ENCODE peak calls at places on chromosome 18, in four cellular contexts. A is left ventricle myocardium inferior, Y is A549, M is body of pancreas. D is an unnamed sample. For H3K4me1, the result is how much of the 10 kb centered on the place peaks cover.

GRCh38 chr18:34650121-34650545 is 60.0 kb upstream of the DTNA start:
- DNase-seq in A (no peak), Y (no peak), M (peak), D (peak)

GRCh38 chr18:33804258-33804657 is 226.2 kb downstream of the ASXL3 start:
- DNase-seq in Y (peak), A (no peak), M (no peak), D (peak)

GRCh38 chr18:46096651-46097300 is 1.3 kb downstream of the ATP5F1A start:
- DNase-seq in Y (peak), A (no peak), M (no peak), D (peak)

GRCh38 chr18:9808190-9808529 is 77.6 kb upstream of the TXNDC2 start:
- DNase-seq in Y (no peak), A (no peak), M (no peak), D (no peak)

GRCh38 chr18:3383381-3383915 is 66.5 kb upstream of the TGIF1 start:
- DNase-seq in M (no peak), Y (peak), A (no peak), D (peak)

GRCh38 chr18:47881042-47881441 is 49.4 kb downstream of the SMAD2 start:
- DNase-seq in A (no peak), Y (no peak), M (no peak), D (no peak)

GRCh38 chr18:50895350-50896045 is 16.6 kb downstream of the ME2 start:
- DNase-seq in Y (no peak), M (no peak), A (no peak), D (no peak)

GRCh38 chr18:35089918-35090550 is 48.8 kb downstream of the MAPRE2 start:
- DNase-seq in A (no peak), M (no peak), Y (no peak), D (peak)

GRCh38 chr18:75437979-75438378 is 10.5 kb upstream of the SMIM21 start:
- DNase-seq in M (no peak), A (no peak), Y (no peak), D (no peak)

GRCh38 chr18:21998531-21998930 is 170.9 kb upstream of the GATA6 start:
- DNase-seq in A (peak), M (no peak), Y (no peak), D (no peak)

GRCh38 chr18:61896767-61897166 is 4.0 kb upstream of the RNF152 start:
- DNase-seq in A (peak), M (peak), Y (no peak), D (peak)

GRCh38 chr18:64032312-64032711 is 62.4 kb downstream of the SERPINB8 start:
- DNase-seq in A (no peak), Y (no peak), M (no peak), D (no peak)
- H3K4me1 ChIP-seq in A (under half), Y (under half), M (under half), D (under half)

GRCh38 chr18:10908760-10909159 is 240.6 kb downstream of the PIEZO2 start:
- DNase-seq in A (no peak), Y (no peak), M (no peak), D (no peak)
- H3K4me1 ChIP-seq in A (under half), Y (under half), M (under half), D (under half)

DNA sequence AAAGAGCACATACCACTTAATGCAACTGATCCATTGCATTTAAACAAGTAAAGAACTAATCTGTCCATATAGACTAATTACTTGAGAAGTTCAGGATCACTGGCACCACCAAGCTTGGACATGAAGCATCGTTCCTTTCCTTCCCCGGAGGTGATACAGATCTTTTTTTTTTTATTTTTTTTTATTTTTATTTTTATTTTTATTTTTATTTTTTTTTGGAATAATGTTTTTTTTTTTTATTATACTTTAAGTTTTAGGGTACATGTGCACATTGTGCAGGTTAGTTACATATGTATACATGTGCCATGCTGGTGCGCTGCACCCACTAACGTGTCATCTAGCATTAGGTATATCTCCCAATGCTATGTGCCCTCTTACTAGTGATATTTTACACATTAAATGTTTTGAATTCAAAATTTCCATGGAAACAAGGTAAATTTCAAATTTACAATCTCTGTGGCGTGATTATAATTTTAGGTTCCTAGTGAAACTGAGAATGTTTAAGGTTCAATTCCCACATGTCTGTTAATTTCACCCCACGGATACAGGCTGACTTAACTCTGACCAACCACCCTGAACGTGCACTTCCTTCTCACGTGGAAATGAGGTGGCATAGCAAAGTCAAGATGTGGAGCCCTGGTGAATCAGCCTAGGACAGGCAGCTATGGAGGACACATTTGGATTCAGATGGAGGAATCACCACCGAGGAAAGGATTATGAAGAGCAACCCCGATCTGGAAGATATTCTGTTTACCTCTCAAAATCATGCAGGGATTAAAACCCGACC is 101.6 kb upstream of the THOC1 start:
- DNase-seq in A (no peak), M (no peak), Y (no peak), D (no peak)
- H3K4me1 ChIP-seq in A (under half), M (under half), Y (under half), D (under half)

GRCh38 chr18:6737833-6738232 is 8.3 kb downstream of the ARHGAP28 start:
- DNase-seq in Y (no peak), A (no peak), M (no peak), D (no peak)
- H3K4me1 ChIP-seq in Y (under half), A (under half), M (under half), D (under half)

DNA sequence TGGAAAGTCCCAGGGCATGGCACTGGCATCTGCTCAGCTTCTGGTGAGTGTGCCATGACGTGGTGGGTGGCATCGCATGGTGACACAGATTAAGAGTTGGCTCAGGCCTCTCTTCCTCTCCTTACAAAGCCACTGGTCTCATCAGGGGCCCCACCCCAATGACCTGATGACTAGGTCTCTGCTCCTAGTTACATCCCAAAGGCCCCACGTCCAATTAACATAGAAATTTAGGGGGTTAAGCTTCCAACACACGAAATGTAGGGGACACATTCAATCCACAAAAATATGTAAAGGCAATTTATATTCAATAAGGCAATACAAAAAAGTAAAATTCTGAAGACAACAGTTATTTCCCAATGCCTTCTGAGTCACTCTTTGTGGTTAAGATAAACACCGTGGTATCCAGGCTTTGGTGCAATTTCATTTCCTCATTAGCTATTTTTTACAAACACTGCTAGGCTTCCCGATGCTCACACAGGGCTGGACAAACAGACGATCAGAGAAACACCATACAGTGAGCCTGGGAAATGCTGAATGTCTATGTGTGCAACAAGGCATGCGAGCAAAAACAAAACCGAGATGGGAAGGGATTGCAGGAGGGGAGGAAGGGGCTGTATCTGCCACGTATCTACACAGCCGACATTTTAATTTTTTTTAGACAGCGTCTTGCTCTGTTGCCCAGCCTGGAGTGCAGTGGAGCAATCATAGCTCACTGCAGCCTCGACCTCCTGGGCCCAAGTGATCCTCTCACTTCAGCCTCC is 67.2 kb downstream of the MBP start:
- DNase-seq in M (peak), A (peak), Y (peak), D (peak)
- H3K4me1 ChIP-seq in M (under half), A (half or more), Y (half or more), D (under half)

D was measured in foreskin keratinocyte.